ENCODE peak calls at places on chromosome 11, in six cellular contexts. O, Y, A, F, U and J are unnamed samples.

GRCh38 chr11:78905756-78906155 is 331.1 kb upstream of the NARS2 start:
- DNase-seq in O (no peak), Y (no peak), U (no peak), A (no peak), F (no peak), J (no peak)

GRCh38 chr11:17414317-17414737 is 25.9 kb upstream of the KCNJ11 start:
- DNase-seq in A (no peak), U (no peak), F (no peak), Y (no peak), O (no peak), J (no peak)

GRCh38 chr11:22234743-22235142 is 41.9 kb downstream of the ANO5 start:
- DNase-seq in Y (no peak), F (no peak), A (no peak), U (no peak), O (peak; percentile 26), J (peak; percentile 28)

GRCh38 chr11:65611758-65612603 is 2.0 kb downstream of the MAP3K11 start:
- DNase-seq in A (no peak), F (peak; percentile 26), Y (peak; percentile 54), U (no peak), O (no peak), J (no peak)

GRCh38 chr11:104795511-104796213 is 102.6 kb downstream of the CASP12 start:
- DNase-seq in F (no peak), O (no peak), A (no peak), Y (no peak), U (no peak), J (no peak)

GRCh38 chr11:45675646-45676045 is 10.2 kb upstream of the CHST1 start:
- DNase-seq in U (no peak), O (no peak), A (no peak), F (no peak), Y (no peak), J (no peak)

GRCh38 chr11:114135737-114136151 is 76.2 kb downstream of the ZBTB16 start:
- DNase-seq in O (no peak), Y (peak; percentile 82), A (no peak), U (peak; percentile 88), F (no peak), J (peak; percentile 33)

GRCh38 chr11:126317681-126318641 is 14.1 kb downstream of the DCPS start:
- DNase-seq in O (no peak), A (no peak), Y (peak; percentile 78), F (peak; percentile 83), U (no peak), J (no peak)

GRCh38 chr11:131923309-131923708 is 552.9 kb downstream of the NTM start:
- DNase-seq in U (no peak), Y (no peak), F (peak; percentile 28), A (no peak), O (no peak), J (no peak)

DNA sequence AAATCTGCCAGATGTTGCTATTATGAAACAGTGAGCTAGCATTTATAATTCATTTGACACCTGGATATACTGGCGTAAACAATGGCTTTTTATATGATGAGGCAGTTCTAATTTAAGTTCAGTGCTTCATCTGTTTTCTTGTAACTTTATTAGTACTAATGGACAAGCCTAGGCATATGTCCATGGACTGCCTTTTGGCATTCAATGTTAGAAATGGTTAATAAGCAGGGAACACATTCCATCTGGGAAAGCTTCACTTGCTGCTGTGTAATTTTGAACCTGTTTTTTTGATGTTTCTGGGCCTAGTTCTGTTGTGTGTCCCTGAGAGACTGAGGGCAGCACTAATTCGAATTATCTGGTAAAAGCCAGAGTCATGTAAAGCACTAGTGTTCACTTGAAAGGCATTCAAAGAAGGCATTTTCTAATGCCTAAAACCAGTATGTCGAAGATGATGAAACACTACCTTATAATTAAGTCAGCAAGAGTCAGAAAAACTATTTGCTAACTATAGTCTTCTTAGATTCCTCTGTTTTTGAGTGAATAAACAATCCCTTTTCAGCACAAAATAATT is 138.5 kb downstream of the SWAP70 start:
- DNase-seq in O (no peak), F (peak; percentile 91), Y (peak; percentile 72), A (no peak), U (peak; percentile 87), J (no peak)
- H2BK120ac ChIP-seq in O (no peak overlapping the region), F (peak overlapping the region; percentile 99), Y (no peak overlapping the region), A (peak overlapping the region; percentile 84), U (no peak overlapping the region), J (peak overlapping the region; percentile 29)

GRCh38 chr11:111978028-111978771 is 41.1 kb downstream of the DIXDC1 start:
- DNase-seq in O (peak; percentile 57), U (peak; percentile 74), F (peak; percentile 64), Y (peak; percentile 83), A (peak; percentile 59), J (peak; percentile 86)
- H3K23ac ChIP-seq in O (no peak overlapping the region), U (no peak overlapping the region), F (peak overlapping the region; percentile 93), Y (no peak overlapping the region), A (no peak overlapping the region), J (no peak overlapping the region)

DNA sequence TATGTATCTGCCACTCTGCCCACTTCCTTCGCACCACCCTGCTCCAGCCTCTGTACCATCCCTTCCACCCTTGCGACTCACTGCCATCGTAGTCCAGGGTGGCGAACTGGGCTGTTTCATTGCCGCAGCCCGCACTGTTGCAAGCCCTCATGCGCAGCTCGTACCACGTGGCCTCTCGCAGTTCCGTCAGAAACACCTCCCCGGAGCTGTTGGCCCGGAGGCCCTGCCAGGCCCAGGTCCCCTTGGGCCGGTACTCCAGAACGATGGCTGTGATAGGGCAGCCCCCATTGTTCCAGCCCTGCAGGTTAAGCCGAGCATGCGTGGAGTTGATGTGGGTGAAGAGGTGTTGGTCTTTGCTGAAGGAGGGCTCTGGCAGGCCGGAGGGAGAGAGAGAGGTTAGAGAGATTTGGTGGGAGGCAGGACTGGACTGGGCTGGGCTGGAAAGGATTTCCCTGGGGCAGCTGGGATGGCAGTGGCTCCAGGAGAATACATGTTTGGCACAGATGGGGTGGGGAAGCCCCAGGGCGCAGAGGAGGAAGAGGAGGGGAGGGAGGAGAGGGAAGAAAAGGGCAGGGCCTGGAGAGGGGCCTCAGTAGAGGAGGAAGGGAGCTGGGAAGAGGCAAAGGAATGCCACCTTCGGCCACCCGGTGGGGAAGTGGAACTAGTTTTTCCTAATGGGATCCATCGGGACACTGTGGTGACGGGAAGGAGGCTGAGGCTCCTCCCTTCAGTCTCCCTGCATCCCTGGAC is 109.6 kb downstream of the CEP164 start:
- DNase-seq in F (no peak), U (no peak), O (no peak), A (no peak), Y (no peak), J (no peak)
- H4K91ac ChIP-seq in F (no peak overlapping the region), U (no peak overlapping the region), O (peak overlapping the region; percentile 68), A (no peak overlapping the region), Y (no peak overlapping the region), J (no peak overlapping the region)

GRCh38 chr11:91947215-91947614 is 277.4 kb upstream of the FAT3 start:
- DNase-seq in F (peak; percentile 2), A (no peak), O (no peak), Y (peak; percentile 61), U (no peak), J (no peak)
- H2BK120ac ChIP-seq in F (no peak overlapping the region), A (no peak overlapping the region), O (no peak overlapping the region), Y (no peak overlapping the region), U (no peak overlapping the region), J (no peak overlapping the region)

DNA sequence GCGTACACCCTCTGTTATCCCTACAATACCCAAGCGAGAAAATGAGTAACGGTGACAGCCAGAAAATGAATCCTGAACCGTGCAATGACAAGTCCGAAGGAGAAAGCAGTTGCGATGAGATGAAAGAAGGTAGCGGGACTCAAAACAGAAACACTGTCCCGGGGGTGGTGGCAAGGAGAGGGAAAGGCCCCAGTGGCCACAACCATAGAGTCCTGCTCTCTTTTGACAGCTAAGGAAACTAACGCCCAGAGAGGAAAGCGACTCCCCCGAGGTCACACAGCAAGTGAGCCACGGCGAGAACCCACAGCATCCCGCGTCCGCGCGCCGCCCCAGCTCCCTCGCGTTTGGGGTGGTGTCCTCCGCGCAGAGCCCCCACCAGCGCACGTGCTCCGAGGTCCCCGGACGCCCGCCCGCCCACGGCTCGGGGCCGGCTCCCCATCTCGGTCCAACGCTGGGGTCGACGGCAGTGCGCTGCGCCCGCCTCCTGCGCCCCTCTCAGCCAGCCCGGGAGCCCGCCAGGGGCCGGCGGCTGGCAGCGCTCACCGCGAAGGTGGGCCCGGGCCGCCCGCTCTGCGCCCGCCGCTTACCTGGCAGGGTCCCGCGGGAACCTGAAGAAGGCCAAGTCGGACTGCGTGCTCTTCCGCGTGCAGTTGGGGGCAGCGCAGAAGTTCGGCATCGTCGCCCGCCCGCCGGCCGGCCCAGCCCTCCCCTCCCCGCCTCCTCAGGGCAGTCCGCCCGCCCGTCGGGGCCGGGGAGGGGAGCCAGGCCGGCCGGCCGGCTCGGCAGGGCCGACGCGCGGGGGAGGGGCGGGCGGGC is 563 bp downstream of the THAP12 start:
- DNase-seq in A (peak; percentile 55), F (peak; percentile 13), O (peak; percentile 29), U (peak; percentile 51), Y (peak; percentile 42), J (peak; percentile 43)
- H3K23ac ChIP-seq in A (no peak overlapping the region), F (peak overlapping the region; percentile 44), O (peak overlapping the region; percentile 49), U (no peak overlapping the region), Y (no peak overlapping the region), J (no peak overlapping the region)

GRCh38 chr11:112759418-112759817 is 201.8 kb upstream of the NCAM1 start:
- DNase-seq in Y (no peak), A (no peak), O (no peak), U (no peak), F (no peak), J (no peak)
- H4K91ac ChIP-seq in Y (no peak overlapping the region), A (no peak overlapping the region), O (no peak overlapping the region), U (no peak overlapping the region), F (no peak overlapping the region), J (no peak overlapping the region)